ENCODE peak calls at places on chromosomes 16 and 17, in five cellular contexts. P, Q, X, Y and J are unnamed samples. For H3K9me3, the result is how much of the 10 kb centered on the place peaks cover.

GRCh38 chr16:56793504-56793903 is 63.6 kb downstream of the NUP93 start:
- DNase-seq in X (no peak), Y (no peak), P (no peak), Q (no peak), J (no peak)

GRCh38 chr17:5241861-5242671 is 7.4 kb upstream of the SCIMP start:
- DNase-seq in X (no peak), Y (no peak), P (no peak), Q (no peak), J (no peak)

GRCh38 chr16:2088192-2088631 is 40.4 kb downstream of the TSC2 start:
- DNase-seq in Y (no peak), P (no peak), X (no peak), Q (no peak), J (no peak)

GRCh38 chr16:1771072-1771863 is at the start of gene NME3:
- DNase-seq in Y (peak), P (peak), Q (peak), X (peak), J (no peak)

GRCh38 chr17:50802609-50803571 is 32.5 kb upstream of the WFIKKN2 start:
- DNase-seq in Y (no peak), X (no peak), P (no peak), Q (no peak), J (no peak)

GRCh38 chr17:8839410-8839935 is 28.0 kb downstream of the PIK3R6 start:
- DNase-seq in P (no peak), Q (no peak), Y (no peak), X (no peak), J (no peak)

GRCh38 chr17:75088465-75088895 is 726 bp downstream of the SLC16A5 start:
- DNase-seq in X (no peak), P (no peak), Q (peak), Y (no peak), J (no peak)

GRCh38 chr16:55009581-55009980 is 78.9 kb downstream of the IRX5 start:
- DNase-seq in P (no peak), X (no peak), Q (no peak), Y (no peak), J (no peak)

GRCh38 chr16:20946015-20946629 is 45.6 kb downstream of the LYRM1 start:
- DNase-seq in X (no peak), Q (no peak), P (no peak), Y (no peak), J (no peak)

GRCh38 chr16:86942469-86943175 is 364.3 kb downstream of the FOXL1 start:
- DNase-seq in Y (no peak), P (no peak), X (no peak), Q (no peak), J (no peak)

GRCh38 chr17:8965394-8966168 is at the start of gene PIK3R5:
- DNase-seq in Q (peak), X (peak), Y (no peak), P (peak), J (no peak)

GRCh38 chr17:32510466-32510865 is 23.7 kb downstream of the CDK5R1 start:
- DNase-seq in Q (no peak), P (no peak), X (no peak), Y (no peak), J (no peak)

GRCh38 chr17:39799395-39799794 is 61.7 kb downstream of the GRB7 start:
- DNase-seq in X (no peak), Q (no peak), P (no peak), Y (no peak), J (no peak)

GRCh38 chr17:69485901-69486643 is 71.6 kb downstream of the MAP2K6 start:
- DNase-seq in Q (no peak), X (no peak), P (no peak), Y (no peak), J (no peak)

GRCh38 chr17:82703036-82703745 is 4.7 kb upstream of the RAB40B start:
- DNase-seq in Q (no peak), X (no peak), Y (no peak), P (no peak), J (no peak)

GRCh38 chr17:37841232-37841631 is 83.0 kb upstream of the TBC1D3K start:
- DNase-seq in X (no peak), P (no peak), Q (no peak), Y (no peak), J (no peak)

GRCh38 chr16:66910175-66910940 is 8.3 kb downstream of the CDH16 start:
- DNase-seq in X (no peak), Q (no peak), P (no peak), Y (no peak), J (no peak)

GRCh38 chr16:77995843-77996455 is 26.4 kb upstream of the CLEC3A start:
- DNase-seq in Y (no peak), P (no peak), Q (peak), X (no peak), J (no peak)
- H3K9me3 ChIP-seq in Y (under half), P (under half), Q (under half), X (under half), J (under half)

GRCh38 chr16:35252356-35252936 is 1793.0 kb downstream of the TP53TG3F start:
- DNase-seq in Q (no peak), X (no peak), P (no peak), Y (no peak), J (no peak)

GRCh38 chr16:35255186-35255803 is 1795.9 kb downstream of the TP53TG3F start:
- DNase-seq in P (no peak), Y (no peak), X (no peak), Q (no peak), J (no peak)

GRCh38 chr16:35255816-35256215 is 1796.4 kb downstream of the TP53TG3F start:
- DNase-seq in Q (no peak), Y (no peak), X (no peak), P (no peak), J (no peak)

DNA sequence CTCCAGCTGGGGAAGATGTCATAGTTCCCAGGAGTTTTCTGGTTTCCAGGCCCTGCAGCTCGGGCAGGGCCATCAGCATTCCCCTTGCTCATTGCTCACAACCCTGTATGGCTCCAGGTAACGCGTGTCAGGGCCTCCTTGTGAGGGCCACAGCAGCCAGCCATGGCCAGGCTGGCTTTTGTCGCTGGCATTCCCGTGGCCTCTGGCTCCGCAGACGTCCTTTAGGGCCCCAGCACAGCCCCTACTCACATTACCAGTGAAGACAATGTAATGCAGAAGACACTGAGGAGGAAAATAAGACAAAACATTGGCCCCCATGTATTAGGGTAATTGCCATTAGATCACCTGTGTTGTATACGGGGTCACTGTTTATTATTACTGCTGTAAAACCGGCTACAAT is 1799.0 kb downstream of the TP53TG3F start:
- DNase-seq in Q (no peak), P (no peak), X (no peak), Y (no peak), J (no peak)
- H3K9me3 ChIP-seq in Q (half or more), P (under half), X (under half), Y (under half), J (under half)

DNA sequence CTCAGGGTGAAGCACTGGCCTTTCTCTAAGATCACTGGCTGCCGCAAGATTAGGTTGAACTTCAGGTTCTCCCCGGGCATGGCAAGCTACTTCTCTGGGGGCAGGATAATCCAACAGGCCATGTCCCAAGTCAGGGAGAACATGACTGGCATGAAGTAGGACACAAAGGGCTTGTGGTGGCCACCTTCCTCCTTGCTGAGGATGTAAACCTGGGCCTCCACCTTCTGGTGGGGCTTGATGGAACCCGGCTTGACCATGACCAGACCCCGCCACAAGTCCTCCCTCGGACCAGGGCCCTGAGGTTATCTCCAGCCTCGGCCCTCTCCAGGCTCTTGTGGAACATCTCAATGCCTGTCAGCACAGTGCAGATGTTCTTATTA is 211.1 kb upstream of the WSB1 start:
- DNase-seq in Q (no peak), Y (no peak), P (no peak), X (no peak), J (no peak)
- H3K9me3 ChIP-seq in Q (half or more), Y (under half), P (under half), X (under half), J (under half)

GRCh38 chr16:35184356-35184870 is 1725.0 kb downstream of the TP53TG3F start:
- DNase-seq in Q (no peak), X (no peak), Y (no peak), P (no peak), J (no peak)

GRCh38 chr16:35188288-35189155 is 1729.1 kb downstream of the TP53TG3F start:
- DNase-seq in Q (no peak), Y (no peak), P (no peak), X (no peak), J (no peak)

GRCh38 chr16:35187665-35188225 is 1728.3 kb downstream of the TP53TG3F start:
- DNase-seq in Q (no peak), X (no peak), Y (no peak), P (no peak), J (no peak)

GRCh38 chr16:35185366-35186044 is 1726.1 kb downstream of the TP53TG3F start:
- DNase-seq in P (no peak), Q (no peak), X (no peak), Y (no peak), J (no peak)

GRCh38 chr16:35186045-35186759 is 1726.8 kb downstream of the TP53TG3F start:
- DNase-seq in X (no peak), P (no peak), Q (no peak), Y (no peak), J (no peak)
- H3K9me3 ChIP-seq in X (under half), P (under half), Q (half or more), Y (under half), J (under half)

GRCh38 chr16:79401157-79401556 is 199.4 kb downstream of the MAF start:
- DNase-seq in Q (no peak), P (no peak), X (no peak), Y (no peak), J (no peak)
- H3K9me3 ChIP-seq in Q (under half), P (under half), X (under half), Y (under half), J (under half)

GRCh38 chr16:35564148-35564547 is 2104.7 kb downstream of the TP53TG3F start:
- DNase-seq in P (no peak), Y (no peak), Q (no peak), X (no peak), J (no peak)

GRCh38 chr16:35560637-35560984 is 2101.2 kb downstream of the TP53TG3F start:
- DNase-seq in Q (no peak), X (no peak), Y (no peak), P (no peak), J (no peak)

GRCh38 chr16:35561346-35561745 is 2101.9 kb downstream of the TP53TG3F start:
- DNase-seq in Q (no peak), X (no peak), P (no peak), Y (no peak), J (no peak)

GRCh38 chr16:35562919-35563318 is 2103.5 kb downstream of the TP53TG3F start:
- DNase-seq in X (no peak), P (no peak), Y (no peak), Q (no peak), J (no peak)

GRCh38 chr16:35562471-35562870 is 2103.1 kb downstream of the TP53TG3F start:
- DNase-seq in X (no peak), Y (no peak), P (no peak), Q (no peak), J (no peak)
- H3K9me3 ChIP-seq in X (under half), Y (under half), P (under half), Q (half or more), J (under half)

GRCh38 chr16:31897283-31897682 is 23.7 kb downstream of the ZNF267 start:
- DNase-seq in P (no peak), Q (no peak), Y (no peak), X (no peak), J (no peak)

GRCh38 chr16:31893824-31894223 is 20.2 kb downstream of the ZNF267 start:
- DNase-seq in P (no peak), X (no peak), Y (no peak), Q (no peak), J (no peak)

DNA sequence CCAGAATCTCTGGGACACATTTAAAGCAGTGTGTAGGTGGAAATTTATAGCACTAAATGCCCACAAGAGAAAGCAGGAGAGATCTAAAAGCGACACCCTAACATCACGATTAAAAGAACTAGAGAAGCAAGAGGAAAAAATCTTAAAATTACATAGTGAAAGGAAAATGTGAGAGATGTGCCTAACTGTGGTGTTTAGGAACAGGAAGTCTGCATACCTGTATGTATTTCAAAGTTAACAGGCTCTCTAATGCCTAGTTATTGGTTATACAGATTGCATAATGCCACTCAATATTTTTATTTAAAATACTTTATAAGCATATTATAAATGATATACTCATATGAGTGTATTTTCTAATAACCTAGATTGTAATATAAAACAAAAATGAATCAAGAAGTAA is 25.9 kb downstream of the ZNF267 start:
- DNase-seq in Y (no peak), X (no peak), Q (no peak), P (no peak), J (no peak)
- H3K9me3 ChIP-seq in Y (under half), X (under half), Q (under half), P (half or more), J (under half)

GRCh38 chr16:71448274-71448866 is 6.5 kb upstream of the TLE7 start:
- DNase-seq in P (no peak), Y (no peak), Q (no peak), X (no peak), J (no peak)
- H3K9me3 ChIP-seq in P (half or more), Y (under half), Q (half or more), X (under half), J (half or more)